ENCODE peak calls at places on chromosomes 6 and 20, in ten cellular contexts. One of them, this sample, is unnamed.

GRCh38 chr6:68502946-68503345 is 132.1 kb upstream of the ADGRB3 start:
- DNase-seq in activated T-helper 9 cell treated with anti-CD3 and anti-CD28 coated beads, Interleukin-2, amount 50 U/mL, for 16 hours: no peak
- DNase-seq in MM.1S: no peak
- DNase-seq in A549: no peak
- DNase-seq in COR-L47: no peak
- DNase-seq in HT-29: no peak
- DNase-seq in NCI-H1930: no peak
- DNase-seq in NCI-H1436: no peak
- DNase-seq in nephron progenitor cell: no peak
- DNase-seq in NT2/D1: no peak
- DNase-seq in this sample: no peak

GRCh38 chr6:44630125-44631028 is 242.9 kb downstream of the CDC5L start:
- DNase-seq in activated T-helper 9 cell treated with anti-CD3 and anti-CD28 coated beads, Interleukin-2, amount 50 U/mL, for 16 hours: peak; percentile 12
- DNase-seq in MM.1S: peak; percentile 62
- DNase-seq in A549: peak; percentile 59
- DNase-seq in COR-L47: peak; percentile 44
- DNase-seq in HT-29: peak; percentile 55
- DNase-seq in NCI-H1930: peak; percentile 20
- DNase-seq in NCI-H1436: peak; percentile 41
- DNase-seq in nephron progenitor cell: peak; percentile 68
- DNase-seq in NT2/D1: peak; percentile 50
- DNase-seq in this sample: peak; percentile 18

GRCh38 chr20:61874421-61875068 is 191.1 kb downstream of the TAF4 start:
- DNase-seq in activated T-helper 9 cell treated with anti-CD3 and anti-CD28 coated beads, Interleukin-2, amount 50 U/mL, for 16 hours: no peak
- DNase-seq in MM.1S: no peak
- DNase-seq in A549: no peak
- DNase-seq in COR-L47: peak; percentile 45
- DNase-seq in HT-29: peak; percentile 49
- DNase-seq in NCI-H1930: no peak
- DNase-seq in NCI-H1436: no peak
- DNase-seq in nephron progenitor cell: peak; percentile 48
- DNase-seq in NT2/D1: peak; percentile 51
- DNase-seq in this sample: peak; percentile 67

GRCh38 chr20:57667924-57668782 is 41.7 kb downstream of the PMEPA1 start:
- DNase-seq in activated T-helper 9 cell treated with anti-CD3 and anti-CD28 coated beads, Interleukin-2, amount 50 U/mL, for 16 hours: no peak
- DNase-seq in MM.1S: peak; percentile 33
- DNase-seq in A549: no peak
- DNase-seq in COR-L47: no peak
- DNase-seq in HT-29: no peak
- DNase-seq in NCI-H1930: no peak
- DNase-seq in NCI-H1436: no peak
- DNase-seq in nephron progenitor cell: no peak
- DNase-seq in NT2/D1: no peak
- DNase-seq in this sample: no peak

GRCh38 chr6:139126255-139126654 is 8.6 kb upstream of the HECA start:
- DNase-seq in activated T-helper 9 cell treated with anti-CD3 and anti-CD28 coated beads, Interleukin-2, amount 50 U/mL, for 16 hours: no peak
- DNase-seq in MM.1S: no peak
- DNase-seq in A549: no peak
- DNase-seq in COR-L47: no peak
- DNase-seq in HT-29: no peak
- DNase-seq in NCI-H1930: no peak
- DNase-seq in NCI-H1436: no peak
- DNase-seq in nephron progenitor cell: no peak
- DNase-seq in NT2/D1: no peak
- DNase-seq in this sample: no peak

GRCh38 chr6:5175635-5176034 is 85.1 kb downstream of the LYRM4 start:
- DNase-seq in activated T-helper 9 cell treated with anti-CD3 and anti-CD28 coated beads, Interleukin-2, amount 50 U/mL, for 16 hours: no peak
- DNase-seq in MM.1S: peak; percentile 69
- DNase-seq in A549: no peak
- DNase-seq in COR-L47: no peak
- DNase-seq in HT-29: no peak
- DNase-seq in NCI-H1930: no peak
- DNase-seq in NCI-H1436: no peak
- DNase-seq in nephron progenitor cell: no peak
- DNase-seq in NT2/D1: no peak
- DNase-seq in this sample: no peak

GRCh38 chr6:154548130-154548830 is 37.8 kb upstream of the CNKSR3 start:
- DNase-seq in activated T-helper 9 cell treated with anti-CD3 and anti-CD28 coated beads, Interleukin-2, amount 50 U/mL, for 16 hours: no peak
- DNase-seq in MM.1S: no peak
- DNase-seq in A549: no peak
- DNase-seq in COR-L47: no peak
- DNase-seq in HT-29: no peak
- DNase-seq in NCI-H1930: no peak
- DNase-seq in NCI-H1436: no peak
- DNase-seq in nephron progenitor cell: peak; percentile 60
- DNase-seq in NT2/D1: no peak
- DNase-seq in this sample: no peak

GRCh38 chr20:1184638-1185315 is at the start of gene TMEM74B:
- DNase-seq in activated T-helper 9 cell treated with anti-CD3 and anti-CD28 coated beads, Interleukin-2, amount 50 U/mL, for 16 hours: no peak
- DNase-seq in MM.1S: no peak
- DNase-seq in A549: no peak
- DNase-seq in COR-L47: peak; percentile 32
- DNase-seq in HT-29: peak; percentile 4
- DNase-seq in NCI-H1930: no peak
- DNase-seq in NCI-H1436: no peak
- DNase-seq in nephron progenitor cell: no peak
- DNase-seq in NT2/D1: no peak
- DNase-seq in this sample: no peak

GRCh38 chr6:89348372-89348771 is 4.2 kb downstream of the UBE2J1 start:
- DNase-seq in activated T-helper 9 cell treated with anti-CD3 and anti-CD28 coated beads, Interleukin-2, amount 50 U/mL, for 16 hours: no peak
- DNase-seq in MM.1S: no peak
- DNase-seq in A549: no peak
- DNase-seq in COR-L47: no peak
- DNase-seq in HT-29: no peak
- DNase-seq in NCI-H1930: no peak
- DNase-seq in NCI-H1436: no peak
- DNase-seq in nephron progenitor cell: no peak
- DNase-seq in NT2/D1: no peak
- DNase-seq in this sample: no peak

This sample was measured in LNCaP clone FGC.